ENCODE peak calls at places on chromosomes 11 and 22, in five cellular contexts. One of them, this sample, is unnamed.

GRCh38 chr22:35894937-35895708 is 133.5 kb downstream of the RBFOX2 start:
- DNase-seq in fibroblast of pulmonary artery: peak
- DNase-seq in lung: no peak
- DNase-seq in Peyer's patch: no peak
- DNase-seq in adrenal gland: peak
- DNase-seq in this sample: no peak

GRCh38 chr22:46287873-46288751 is 8.6 kb upstream of the GTSE1 start:
- DNase-seq in Peyer's patch: peak
- DNase-seq in adrenal gland: peak
- DNase-seq in fibroblast of pulmonary artery: no peak
- DNase-seq in lung: peak
- DNase-seq in this sample: no peak

GRCh38 chr11:95338430-95338991 is 107.5 kb upstream of the SESN3 start:
- DNase-seq in lung: peak
- DNase-seq in Peyer's patch: no peak
- DNase-seq in adrenal gland: peak
- DNase-seq in fibroblast of pulmonary artery: peak
- DNase-seq in this sample: no peak

GRCh38 chr22:21457023-21457787 is 10.0 kb upstream of the TMEM191C start:
- DNase-seq in adrenal gland: no peak
- DNase-seq in Peyer's patch: no peak
- DNase-seq in lung: peak
- DNase-seq in fibroblast of pulmonary artery: no peak
- DNase-seq in this sample: no peak

GRCh38 chr11:32918427-32918826 is 25.8 kb downstream of the QSER1 start:
- DNase-seq in Peyer's patch: no peak
- DNase-seq in fibroblast of pulmonary artery: no peak
- DNase-seq in adrenal gland: no peak
- DNase-seq in lung: no peak
- DNase-seq in this sample: no peak

GRCh38 chr11:73313652-73314051 is 5.6 kb downstream of the ARHGEF17 start:
- DNase-seq in lung: no peak
- DNase-seq in adrenal gland: no peak
- DNase-seq in fibroblast of pulmonary artery: no peak
- DNase-seq in Peyer's patch: no peak
- DNase-seq in this sample: no peak

GRCh38 chr11:1204381-1205101 is 18.3 kb upstream of the MUC5B start:
- DNase-seq in adrenal gland: no peak
- DNase-seq in fibroblast of pulmonary artery: no peak
- DNase-seq in Peyer's patch: peak
- DNase-seq in lung: no peak
- DNase-seq in this sample: no peak

GRCh38 chr11:114166389-114166788 is 106.9 kb downstream of the ZBTB16 start:
- DNase-seq in lung: no peak
- DNase-seq in fibroblast of pulmonary artery: no peak
- DNase-seq in adrenal gland: no peak
- DNase-seq in Peyer's patch: no peak
- DNase-seq in this sample: no peak

GRCh38 chr22:33859311-33859710 is 61.0 kb downstream of the LARGE1 start:
- DNase-seq in Peyer's patch: no peak
- DNase-seq in fibroblast of pulmonary artery: no peak
- DNase-seq in lung: no peak
- DNase-seq in adrenal gland: no peak
- DNase-seq in this sample: no peak

GRCh38 chr11:121113611-121114010 is 12.6 kb downstream of the TECTA start:
- DNase-seq in adrenal gland: no peak
- DNase-seq in fibroblast of pulmonary artery: no peak
- DNase-seq in Peyer's patch: no peak
- DNase-seq in lung: no peak
- DNase-seq in this sample: no peak

GRCh38 chr11:30821438-30821965 is 235.3 kb upstream of the MPPED2 start:
- DNase-seq in adrenal gland: no peak
- DNase-seq in lung: no peak
- DNase-seq in fibroblast of pulmonary artery: no peak
- DNase-seq in Peyer's patch: no peak
- DNase-seq in this sample: no peak

GRCh38 chr11:60634151-60634550 is 65.3 kb upstream of the MS4A8 start:
- DNase-seq in fibroblast of pulmonary artery: no peak
- DNase-seq in adrenal gland: no peak
- DNase-seq in lung: no peak
- DNase-seq in Peyer's patch: no peak
- DNase-seq in this sample: peak

GRCh38 chr11:2770556-2771301 is 70.9 kb upstream of the KCNQ1OT1 start:
- DNase-seq in adrenal gland: peak
- DNase-seq in lung: peak
- DNase-seq in Peyer's patch: peak
- DNase-seq in fibroblast of pulmonary artery: no peak
- DNase-seq in this sample: no peak

GRCh38 chr11:84819561-84819960 is 807.6 kb downstream of the DLG2 start:
- DNase-seq in lung: no peak
- DNase-seq in adrenal gland: no peak
- DNase-seq in fibroblast of pulmonary artery: no peak
- DNase-seq in Peyer's patch: no peak
- DNase-seq in this sample: no peak

GRCh38 chr11:7487360-7487759 is 2.1 kb downstream of the OLFML1 start:
- DNase-seq in Peyer's patch: no peak
- DNase-seq in fibroblast of pulmonary artery: no peak
- DNase-seq in adrenal gland: no peak
- DNase-seq in lung: no peak
- DNase-seq in this sample: no peak

GRCh38 chr11:1235615-1236315 is 12.9 kb downstream of the MUC5B start:
- DNase-seq in fibroblast of pulmonary artery: no peak
- DNase-seq in adrenal gland: no peak
- DNase-seq in lung: no peak
- DNase-seq in Peyer's patch: peak
- DNase-seq in this sample: no peak

GRCh38 chr11:1197431-1197885 is 25.4 kb upstream of the MUC5B start:
- DNase-seq in Peyer's patch: peak
- DNase-seq in fibroblast of pulmonary artery: no peak
- DNase-seq in lung: no peak
- DNase-seq in adrenal gland: no peak
- DNase-seq in this sample: no peak

GRCh38 chr11:9072790-9073189 is 18.6 kb downstream of the SCUBE2 start:
- DNase-seq in fibroblast of pulmonary artery: no peak
- DNase-seq in lung: no peak
- DNase-seq in adrenal gland: no peak
- DNase-seq in Peyer's patch: no peak
- DNase-seq in this sample: no peak

GRCh38 chr11:102155676-102156075 is 45.4 kb downstream of the YAP1 start:
- DNase-seq in adrenal gland: no peak
- DNase-seq in lung: no peak
- DNase-seq in fibroblast of pulmonary artery: no peak
- DNase-seq in Peyer's patch: no peak
- DNase-seq in this sample: no peak

GRCh38 chr11:124608146-124608545 is 3.1 kb upstream of the PANX3 start:
- DNase-seq in fibroblast of pulmonary artery: no peak
- DNase-seq in Peyer's patch: no peak
- DNase-seq in adrenal gland: no peak
- DNase-seq in lung: no peak
- DNase-seq in this sample: no peak

GRCh38 chr11:27703453-27703852 is 3.2 kb upstream of the BDNF start:
- DNase-seq in fibroblast of pulmonary artery: peak
- DNase-seq in lung: no peak
- DNase-seq in adrenal gland: no peak
- DNase-seq in Peyer's patch: no peak
- DNase-seq in this sample: no peak
- TF ChIP-seq CTCF in fibroblast of pulmonary artery: no peak
- TF ChIP-seq CTCF in lung: no peak
- TF ChIP-seq CTCF in adrenal gland: no peak
- TF ChIP-seq CTCF in Peyer's patch: no peak
- TF ChIP-seq CTCF in this sample: no peak

GRCh38 chr11:67251841-67252240 is 14.4 kb upstream of the GRK2 start:
- DNase-seq in Peyer's patch: no peak
- DNase-seq in fibroblast of pulmonary artery: no peak
- DNase-seq in lung: no peak
- DNase-seq in adrenal gland: no peak
- DNase-seq in this sample: no peak

GRCh38 chr11:67254768-67255167 is 11.5 kb upstream of the GRK2 start:
- DNase-seq in Peyer's patch: no peak
- DNase-seq in adrenal gland: peak
- DNase-seq in fibroblast of pulmonary artery: no peak
- DNase-seq in lung: no peak
- DNase-seq in this sample: no peak

GRCh38 chr11:67250059-67251043 is 15.9 kb upstream of the GRK2 start:
- DNase-seq in adrenal gland: no peak
- DNase-seq in fibroblast of pulmonary artery: no peak
- DNase-seq in lung: no peak
- DNase-seq in Peyer's patch: no peak
- DNase-seq in this sample: no peak

GRCh38 chr11:67253872-67254624 is 12.2 kb upstream of the GRK2 start:
- DNase-seq in adrenal gland: peak
- DNase-seq in lung: no peak
- DNase-seq in Peyer's patch: no peak
- DNase-seq in fibroblast of pulmonary artery: no peak
- DNase-seq in this sample: no peak

DNA sequence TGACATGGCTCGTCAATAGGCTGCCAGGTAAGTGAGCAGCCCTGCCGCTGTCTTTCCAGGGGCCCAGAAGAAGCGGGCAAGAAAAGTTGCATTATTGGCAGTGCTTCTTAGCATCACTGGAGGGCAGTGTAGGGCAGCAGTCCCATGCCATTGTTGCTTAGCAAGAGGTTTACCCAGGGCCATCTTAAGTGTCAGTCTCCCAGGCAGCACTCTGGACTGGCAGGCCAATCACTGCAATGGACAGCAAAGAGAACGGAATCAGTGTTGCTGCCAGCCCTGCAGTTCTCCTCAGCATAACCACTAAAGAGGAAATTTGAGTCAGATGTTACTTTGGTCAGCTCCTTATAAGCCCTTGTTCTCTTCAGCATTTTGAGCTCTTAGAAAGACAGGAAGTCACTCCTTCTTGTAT is 13.4 kb upstream of the GRK2 start:
- DNase-seq in lung: no peak
- DNase-seq in fibroblast of pulmonary artery: peak
- DNase-seq in Peyer's patch: no peak
- DNase-seq in adrenal gland: no peak
- DNase-seq in this sample: peak
- TF ChIP-seq CTCF in lung: no peak
- TF ChIP-seq CTCF in fibroblast of pulmonary artery: peak
- TF ChIP-seq CTCF in Peyer's patch: peak
- TF ChIP-seq CTCF in adrenal gland: peak
- TF ChIP-seq CTCF in this sample: no peak

GRCh38 chr11:61815790-61816735 is 740 bp downstream of the FADS1 start:
- DNase-seq in fibroblast of pulmonary artery: peak
- DNase-seq in lung: peak
- DNase-seq in adrenal gland: peak
- DNase-seq in Peyer's patch: peak
- DNase-seq in this sample: peak

GRCh38 chr11:61816736-61817455 is at the start of gene FADS1:
- DNase-seq in Peyer's patch: peak
- DNase-seq in lung: peak
- DNase-seq in adrenal gland: peak
- DNase-seq in fibroblast of pulmonary artery: peak
- DNase-seq in this sample: peak

GRCh38 chr11:61814242-61814957 is 2.4 kb downstream of the FADS1 start:
- DNase-seq in lung: peak
- DNase-seq in adrenal gland: peak
- DNase-seq in Peyer's patch: no peak
- DNase-seq in fibroblast of pulmonary artery: peak
- DNase-seq in this sample: no peak

GRCh38 chr11:61812736-61813411 is 3.9 kb downstream of the FADS1 start:
- DNase-seq in lung: no peak
- DNase-seq in adrenal gland: no peak
- DNase-seq in Peyer's patch: no peak
- DNase-seq in fibroblast of pulmonary artery: no peak
- DNase-seq in this sample: no peak

DNA sequence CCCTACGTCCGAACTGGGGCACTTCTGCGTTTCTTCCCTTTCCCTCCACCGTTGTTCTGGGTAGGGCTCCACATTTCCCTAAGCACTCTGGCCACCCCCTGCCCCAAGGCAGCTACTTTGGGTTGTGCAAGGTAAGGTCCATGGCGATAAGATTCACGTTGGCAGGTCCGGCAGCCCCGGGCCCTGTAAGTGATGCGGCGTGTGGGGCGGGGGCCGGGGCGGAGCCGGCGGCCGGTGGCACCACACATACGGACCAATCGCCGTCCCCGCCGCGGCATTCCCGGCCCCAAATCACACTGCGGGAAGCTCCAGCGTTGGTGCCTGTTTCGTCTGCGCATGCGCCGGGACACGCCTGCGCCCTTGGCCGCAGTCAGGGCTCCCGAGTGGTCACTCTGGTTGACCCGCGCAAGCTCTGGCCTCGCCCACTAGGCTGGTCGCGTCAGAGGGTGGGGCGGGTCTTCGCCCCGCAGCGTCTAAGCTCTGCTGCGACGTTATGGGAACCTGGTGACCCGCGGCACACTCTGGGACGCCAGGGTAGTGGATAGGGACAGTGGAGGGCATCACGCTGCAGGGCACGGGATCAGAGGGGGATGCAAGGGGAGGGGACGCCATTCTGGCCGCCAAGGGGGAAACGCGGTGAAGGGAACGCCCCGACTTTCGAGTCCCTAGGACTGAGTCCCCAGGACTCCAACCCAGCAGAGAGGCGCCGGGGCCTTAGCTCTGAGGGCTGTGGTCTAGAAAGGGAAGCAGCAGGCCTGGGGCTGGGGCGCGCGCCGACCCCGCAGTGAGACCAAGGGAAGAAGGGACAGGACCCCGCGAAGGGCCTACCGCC is 1.6 kb downstream of the FADS1 start:
- DNase-seq in Peyer's patch: peak
- DNase-seq in adrenal gland: peak
- DNase-seq in lung: peak
- DNase-seq in fibroblast of pulmonary artery: peak
- DNase-seq in this sample: peak
- TF ChIP-seq CTCF in Peyer's patch: no peak
- TF ChIP-seq CTCF in adrenal gland: no peak
- TF ChIP-seq CTCF in lung: no peak
- TF ChIP-seq CTCF in fibroblast of pulmonary artery: no peak
- TF ChIP-seq CTCF in this sample: no peak

GRCh38 chr22:45251828-45252227 is 11.1 kb upstream of the KIAA0930 start:
- DNase-seq in lung: no peak
- DNase-seq in adrenal gland: no peak
- DNase-seq in fibroblast of pulmonary artery: no peak
- DNase-seq in Peyer's patch: no peak
- DNase-seq in this sample: no peak
- TF ChIP-seq CTCF in lung: no peak
- TF ChIP-seq CTCF in adrenal gland: no peak
- TF ChIP-seq CTCF in fibroblast of pulmonary artery: no peak
- TF ChIP-seq CTCF in Peyer's patch: no peak
- TF ChIP-seq CTCF in this sample: no peak

GRCh38 chr11:16542353-16542752 is 186.0 kb upstream of the SOX6 start:
- DNase-seq in fibroblast of pulmonary artery: no peak
- DNase-seq in lung: no peak
- DNase-seq in adrenal gland: no peak
- DNase-seq in Peyer's patch: no peak
- DNase-seq in this sample: no peak

DNA sequence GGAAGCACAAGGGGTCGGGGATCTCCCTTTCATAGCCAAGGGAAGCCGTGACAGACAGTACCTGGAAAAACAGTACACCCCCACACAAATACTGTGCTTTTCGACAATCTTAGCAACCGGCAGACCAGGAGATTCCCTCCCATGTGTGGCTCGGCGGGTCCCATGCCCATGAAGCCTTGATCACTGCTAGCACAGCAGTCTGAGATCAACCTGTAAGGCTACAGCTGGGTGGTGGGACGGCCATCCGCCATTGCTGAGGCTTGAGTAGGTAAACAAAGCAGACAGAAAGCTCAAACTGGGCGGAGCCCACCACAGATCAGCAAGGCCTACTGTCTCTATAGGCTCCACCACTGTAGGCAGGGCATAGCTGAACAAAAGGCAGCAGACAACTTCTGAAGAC is 180.2 kb upstream of the SOX6 start:
- DNase-seq in Peyer's patch: no peak
- DNase-seq in adrenal gland: no peak
- DNase-seq in fibroblast of pulmonary artery: no peak
- DNase-seq in lung: no peak
- DNase-seq in this sample: no peak
- TF ChIP-seq CTCF in Peyer's patch: no peak
- TF ChIP-seq CTCF in adrenal gland: no peak
- TF ChIP-seq CTCF in fibroblast of pulmonary artery: no peak
- TF ChIP-seq CTCF in lung: no peak
- TF ChIP-seq CTCF in this sample: no peak